ENCODE peak calls at places on chromosome 12, in five cellular contexts. M is A549, P is ascending aorta, B is pancreas, C is heart right ventricle. N is an unnamed sample.

GRCh38 chr12:69330475-69331473 is 17.4 kb upstream of the LYZ start:
- DNase-seq in M (no peak), P (no peak), B (peak; percentile 77), C (no peak), N (no peak)

GRCh38 chr12:2267624-2268477 is 215.1 kb downstream of the CACNA1C start:
- DNase-seq in M (no peak), P (no peak), B (no peak), C (no peak), N (no peak)

GRCh38 chr12:113402586-113403260 is 964 bp downstream of the SDS start:
- DNase-seq in M (no peak), P (no peak), B (no peak), C (no peak), N (no peak)

GRCh38 chr12:72570601-72571000 is 298.4 kb downstream of the TRHDE start:
- DNase-seq in M (peak; percentile 36), P (no peak), B (no peak), C (no peak), N (no peak)

GRCh38 chr12:6288235-6288634 is 22.2 kb upstream of the PLEKHG6 start:
- DNase-seq in M (no peak), P (no peak), B (no peak), C (no peak), N (no peak)

GRCh38 chr12:95532851-95533250 is 18.4 kb downstream of the USP44 start:
- DNase-seq in M (no peak), P (no peak), B (no peak), C (no peak), N (no peak)

GRCh38 chr12:98198261-98198982 is 317.0 kb upstream of the TMPO start:
- DNase-seq in M (no peak), P (no peak), B (no peak), C (no peak), N (no peak)

GRCh38 chr12:48794870-48795269 is 6.0 kb upstream of the ADCY6 start:
- DNase-seq in M (no peak), P (no peak), B (no peak), C (no peak), N (no peak)

GRCh38 chr12:13164271-13164670 is 32.3 kb upstream of the EMP1 start:
- DNase-seq in M (no peak), P (no peak), B (no peak), C (no peak), N (no peak)

GRCh38 chr12:23542187-23542586 is 407.3 kb downstream of the SOX5 start:
- DNase-seq in M (no peak), P (no peak), B (no peak), C (no peak), N (no peak)

GRCh38 chr12:4276524-4277204 is 3.1 kb downstream of the CCND2 start:
- DNase-seq in M (peak; percentile 84), P (peak; percentile 63), B (peak; percentile 89), C (peak; percentile 72), N (peak; percentile 74)

GRCh38 chr12:54016478-54016964 is 7.7 kb downstream of the HOXC8 start:
- DNase-seq in M (peak; percentile 84), P (no peak), B (no peak), C (no peak), N (no peak)
- H3K27ac ChIP-seq in M (peak overlapping the region; percentile 99), P (peak overlapping the region; percentile 96), B (no peak overlapping the region), C (no peak overlapping the region), N (no peak overlapping the region)

GRCh38 chr12:116423053-116423452 is 136.1 kb upstream of the MAP1LC3B2 start:
- DNase-seq in M (no peak), P (no peak), B (no peak), C (no peak), N (no peak)
- H3K27ac ChIP-seq in M (peak overlapping the region; percentile 87), P (no peak overlapping the region), B (no peak overlapping the region), C (no peak overlapping the region), N (no peak overlapping the region)

DNA sequence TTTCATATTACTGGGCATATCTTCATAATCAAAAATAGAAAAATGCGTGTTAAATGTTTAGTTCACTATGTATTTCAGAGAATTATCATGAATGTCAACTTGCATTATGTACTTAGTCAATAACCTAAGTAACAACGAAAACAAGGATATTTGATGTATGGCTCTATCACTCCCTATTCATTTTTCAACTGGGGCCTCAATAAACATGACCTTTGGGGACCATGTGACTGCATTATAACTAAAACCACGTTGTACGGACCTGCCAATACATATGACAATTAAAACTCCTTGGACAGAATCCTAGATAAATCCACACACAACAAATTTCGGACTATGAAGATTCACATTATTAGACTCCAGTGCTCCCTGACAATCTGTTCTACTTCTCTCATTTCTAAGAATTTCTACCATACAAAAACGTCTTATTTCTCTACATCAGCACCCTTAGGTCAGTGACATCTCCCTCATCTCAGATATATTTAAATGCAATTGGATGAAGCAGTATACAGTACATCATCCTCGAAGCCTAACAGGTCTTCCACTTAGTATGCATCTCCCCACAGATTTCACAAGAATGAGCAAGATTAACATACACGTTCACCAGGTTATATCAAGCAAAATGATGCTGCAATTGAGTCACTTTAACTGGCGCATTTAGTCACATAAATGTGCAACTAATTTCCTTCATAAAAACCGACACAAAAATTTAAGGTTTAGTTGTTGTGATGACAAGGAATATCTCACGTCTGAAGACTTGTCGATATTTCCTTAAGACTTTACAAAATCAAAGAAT is 1.5 kb downstream of the UBE2N start:
- DNase-seq in M (peak; percentile 10), P (no peak), B (no peak), C (no peak), N (no peak)
- H3K27ac ChIP-seq in M (peak overlapping the region; percentile 94), P (no peak overlapping the region), B (no peak overlapping the region), C (peak overlapping the region; percentile 89), N (no peak overlapping the region)

GRCh38 chr12:124433906-124434305 is 133.5 kb downstream of the NCOR2 start:
- DNase-seq in M (no peak), P (no peak), B (no peak), C (no peak), N (no peak)

GRCh38 chr12:124434364-124434763 is 133.0 kb downstream of the NCOR2 start:
- DNase-seq in M (no peak), P (no peak), B (no peak), C (no peak), N (no peak)

GRCh38 chr12:124432376-124432775 is 135.0 kb downstream of the NCOR2 start:
- DNase-seq in M (no peak), P (no peak), B (no peak), C (no peak), N (no peak)

GRCh38 chr12:124434951-124435805 is 132.2 kb downstream of the NCOR2 start:
- DNase-seq in M (no peak), P (no peak), B (no peak), C (no peak), N (no peak)

DNA sequence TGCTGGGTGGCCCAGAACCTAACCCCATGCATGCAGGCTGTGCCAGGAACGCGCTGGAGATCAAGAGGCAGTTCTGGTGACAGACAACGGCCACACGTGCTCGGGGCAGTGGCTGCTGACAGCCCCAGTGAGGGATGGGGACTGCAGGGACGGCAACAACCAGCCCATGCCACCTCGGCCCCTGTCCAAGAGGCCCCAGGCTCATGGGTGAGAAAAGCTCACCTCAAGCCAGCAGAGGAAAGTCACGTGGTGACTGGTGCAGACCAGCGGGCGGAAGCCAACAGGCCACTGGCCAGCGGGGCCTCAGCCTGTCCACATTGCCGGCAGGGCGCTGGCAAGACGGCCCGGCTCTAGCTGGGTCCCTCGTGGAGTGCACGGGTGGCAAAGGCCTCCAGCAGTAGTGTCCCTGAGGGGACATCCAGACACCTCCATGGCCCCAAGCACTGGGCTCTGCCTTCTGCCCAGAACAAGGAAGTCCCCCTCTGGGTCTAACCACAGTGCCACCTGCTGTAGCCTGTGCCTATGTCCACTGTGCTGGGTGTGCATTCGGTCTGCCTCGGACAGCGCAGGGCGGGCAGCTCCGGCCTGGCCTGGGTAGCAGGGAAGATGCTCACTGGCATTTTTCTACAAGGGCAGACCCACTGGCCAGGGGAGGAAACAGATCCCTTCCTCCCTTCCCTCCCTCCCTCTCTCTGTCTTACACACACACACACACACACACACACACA is 134.1 kb downstream of the NCOR2 start:
- DNase-seq in M (no peak), P (no peak), B (no peak), C (peak; percentile 80), N (no peak)
- H3K27ac ChIP-seq in M (no peak overlapping the region), P (peak overlapping the region; percentile 65), B (no peak overlapping the region), C (peak overlapping the region; percentile 63), N (peak overlapping the region; percentile 24)

GRCh38 chr12:124543591-124544310 is 23.7 kb downstream of the NCOR2 start:
- DNase-seq in M (no peak), P (no peak), B (no peak), C (no peak), N (no peak)
- H3K27ac ChIP-seq in M (peak overlapping the region; percentile 80), P (no peak overlapping the region), B (peak overlapping the region; percentile 56), C (no peak overlapping the region), N (peak overlapping the region; percentile 33)

N was measured in caudate nucleus.